ENCODE peak calls at places on chromosomes 1 and 21, in nine cellular contexts. W is colonic mucosa, L is cardiac muscle cell, T is Caco-2, I is heart right ventricle, X is OCI-LY7, G is adrenal gland, Y is brain microvascular endothelial cell, D is PC-3. S is an unnamed sample.
A peak's percentile ranks its signal among the peaks of the same experiment; 100 is the strongest.

GRCh38 chr1:226335653-226336052 is 26.7 kb upstream of the LIN9 start:
- DNase-seq in T (no peak), X (peak; percentile 50), L (no peak), I (no peak), D (no peak), Y (no peak), G (no peak), W (no peak), S (no peak)

GRCh38 chr1:198497326-198498220 is 42.9 kb downstream of the ATP6V1G3 start:
- DNase-seq in Y (peak; percentile 33), X (peak; percentile 20), L (no peak), W (no peak), T (no peak), G (peak; percentile 17), I (no peak), D (peak; percentile 53), S (peak; percentile 42)

GRCh38 chr21:37437376-37438080 is 71.0 kb downstream of the DYRK1A start:
- DNase-seq in G (no peak), I (no peak), Y (no peak), X (no peak), L (no peak), T (no peak), W (no peak), D (no peak), S (no peak)

GRCh38 chr1:18109756-18110597 is 2.4 kb downstream of the IGSF21 start:
- DNase-seq in D (no peak), I (peak; percentile 50), L (peak; percentile 36), X (no peak), T (no peak), W (peak; percentile 81), G (peak; percentile 34), Y (no peak), S (peak; percentile 55)

GRCh38 chr1:52426391-52426790 is 22.0 kb downstream of the PRPF38A start:
- DNase-seq in T (no peak), G (no peak), L (no peak), W (no peak), X (no peak), Y (peak; percentile 44), D (peak; percentile 61), I (no peak), S (no peak)

GRCh38 chr1:228060458-228061190 is 21.9 kb upstream of the ARF1 start:
- DNase-seq in W (peak; percentile 52), D (no peak), Y (no peak), G (no peak), T (no peak), L (no peak), X (no peak), I (no peak), S (no peak)

GRCh38 chr1:24972257-24973242 is 42.5 kb upstream of the RUNX3 start:
- DNase-seq in I (no peak), X (no peak), W (no peak), L (no peak), G (no peak), Y (no peak), D (no peak), T (no peak), S (no peak)

GRCh38 chr21:18403685-18404084 is at the start of gene TMPRSS15:
- DNase-seq in Y (no peak), X (no peak), W (no peak), I (no peak), D (no peak), G (no peak), T (no peak), L (no peak), S (no peak)

GRCh38 chr1:235417101-235417697 is 50.0 kb downstream of the TBCE start:
- DNase-seq in I (no peak), T (peak; percentile 48), W (peak; percentile 64), L (peak; percentile 60), X (peak; percentile 59), G (peak; percentile 78), Y (peak; percentile 88), D (peak; percentile 72), S (peak; percentile 39)

GRCh38 chr1:39184354-39184818 is 20.1 kb upstream of the MACF1 start:
- DNase-seq in Y (no peak), G (no peak), W (no peak), L (no peak), D (no peak), T (no peak), X (no peak), I (no peak), S (no peak)

GRCh38 chr1:12573015-12573825 is 44.8 kb downstream of the DHRS3 start:
- DNase-seq in I (peak; percentile 45), T (no peak), Y (no peak), D (no peak), L (no peak), W (no peak), X (no peak), G (peak; percentile 49), S (peak; percentile 66)

GRCh38 chr1:246784621-246785535 is 60.7 kb downstream of the SCCPDH start:
- DNase-seq in W (no peak), T (no peak), X (no peak), D (no peak), G (no peak), L (no peak), I (no peak), Y (peak; percentile 65), S (no peak)

GRCh38 chr1:118535901-118536300 is 350.9 kb upstream of the SPAG17 start:
- DNase-seq in I (no peak), D (no peak), W (no peak), Y (no peak), T (no peak), L (no peak), X (no peak), G (no peak), S (no peak)

GRCh38 chr1:169574336-169574735 is 11.9 kb downstream of the F5 start:
- DNase-seq in D (peak; percentile 27), Y (no peak), X (no peak), G (peak; percentile 14), I (no peak), W (peak; percentile 41), L (no peak), T (no peak), S (no peak)

GRCh38 chr1:183310753-183311465 is 107.3 kb downstream of the NMNAT2 start:
- DNase-seq in T (no peak), W (no peak), D (no peak), L (no peak), G (no peak), X (no peak), Y (peak; percentile 7), I (no peak), S (no peak)

GRCh38 chr1:25737151-25737550 is 62.8 kb upstream of the SELENON start:
- DNase-seq in I (no peak), D (no peak), Y (no peak), G (peak; percentile 23), W (no peak), T (no peak), L (no peak), X (no peak), S (no peak)

DNA sequence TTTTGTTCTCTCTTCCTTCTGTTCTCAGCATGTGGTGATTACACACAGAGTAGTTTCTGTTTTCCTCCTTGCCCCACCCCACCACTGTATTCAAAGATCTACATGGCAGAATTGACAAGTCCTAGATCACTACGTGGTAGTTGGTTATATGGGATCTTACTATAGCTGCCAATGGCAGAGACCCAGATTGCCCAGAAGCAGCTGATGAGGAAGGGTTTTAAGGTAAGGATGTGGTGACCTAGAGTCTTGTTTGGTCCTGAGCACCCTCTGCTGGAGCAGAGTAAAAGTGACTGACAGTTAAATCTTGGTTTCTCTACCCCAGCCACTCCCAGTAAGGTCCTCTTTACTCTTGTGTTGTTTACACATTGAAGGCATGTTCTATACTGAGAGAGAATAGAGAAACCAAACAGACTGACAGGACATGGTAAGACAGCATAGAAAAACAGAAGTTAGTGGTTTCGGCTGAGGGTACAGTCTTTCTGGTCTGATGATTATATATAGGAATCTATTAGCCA is 22.8 kb upstream of the STRIP1 start:
- DNase-seq in L (peak; percentile 39), G (peak; percentile 56), Y (peak; percentile 48), D (peak; percentile 71), T (peak; percentile 41), W (peak; percentile 53), I (no peak), X (peak; percentile 75), S (peak; percentile 60)
- H3K36me3 ChIP-seq in L (peaks cover 73% of the 10 kb centered on the region), G (no peaks in the 10 kb centered on the region), Y (peaks cover 56% of the 10 kb centered on the region), D (peaks cover 52% of the 10 kb centered on the region), T (no peaks in the 10 kb centered on the region), W (peaks cover 18% of the 10 kb centered on the region), I (peaks cover 6% of the 10 kb centered on the region), X (peaks cover 76% of the 10 kb centered on the region), S (peaks cover 95% of the 10 kb centered on the region)

GRCh38 chr1:112961072-112961471 is 5.1 kb upstream of the SLC16A1 start:
- DNase-seq in L (no peak), I (no peak), X (no peak), G (no peak), Y (no peak), D (no peak), T (no peak), W (no peak), S (no peak)

GRCh38 chr1:112960381-112960780 is 4.4 kb upstream of the SLC16A1 start:
- DNase-seq in I (no peak), W (no peak), X (no peak), L (no peak), D (no peak), Y (no peak), T (no peak), G (no peak), S (no peak)

DNA sequence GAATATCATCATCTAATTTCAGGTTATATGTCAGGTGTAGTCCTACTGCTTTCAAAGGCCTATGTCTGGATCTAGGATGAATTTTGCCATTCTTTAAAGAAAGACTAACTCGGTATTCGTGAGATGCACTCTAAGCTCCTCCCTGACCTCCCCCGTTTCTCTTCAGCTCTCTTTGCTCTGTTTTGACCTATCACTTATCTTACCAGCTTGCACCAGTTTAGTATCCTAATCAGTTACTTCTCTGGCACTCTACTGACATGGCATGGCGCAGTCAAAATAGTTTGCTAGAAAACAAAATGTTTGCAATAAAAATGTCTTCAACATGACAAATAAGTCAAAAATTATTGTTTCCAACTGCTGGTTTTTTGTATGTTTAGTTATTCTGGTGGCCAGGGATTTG is 8.4 kb upstream of the SLC16A1 start:
- DNase-seq in G (no peak), X (no peak), D (no peak), W (no peak), T (no peak), L (no peak), Y (no peak), I (no peak), S (no peak)
- H3K36me3 ChIP-seq in G (peaks cover 3% of the 10 kb centered on the region), X (peaks cover 90% of the 10 kb centered on the region), D (peaks cover 32% of the 10 kb centered on the region), W (no peaks in the 10 kb centered on the region), T (no peaks in the 10 kb centered on the region), L (peaks cover 12% of the 10 kb centered on the region), Y (peaks cover 54% of the 10 kb centered on the region), I (no peaks in the 10 kb centered on the region), S (peaks cover 92% of the 10 kb centered on the region)

GRCh38 chr1:161046574-161047167 is 894 bp upstream of the USF1 start:
- DNase-seq in I (no peak), Y (no peak), G (no peak), T (no peak), W (no peak), L (no peak), X (peak; percentile 79), D (no peak), S (no peak)
- H3K36me3 ChIP-seq in I (no peaks in the 10 kb centered on the region), Y (peaks cover 10% of the 10 kb centered on the region), G (no peaks in the 10 kb centered on the region), T (peaks cover 5% of the 10 kb centered on the region), W (no peaks in the 10 kb centered on the region), L (peaks cover 11% of the 10 kb centered on the region), X (peaks cover 65% of the 10 kb centered on the region), D (peaks cover 21% of the 10 kb centered on the region), S (peaks cover 17% of the 10 kb centered on the region)

DNA sequence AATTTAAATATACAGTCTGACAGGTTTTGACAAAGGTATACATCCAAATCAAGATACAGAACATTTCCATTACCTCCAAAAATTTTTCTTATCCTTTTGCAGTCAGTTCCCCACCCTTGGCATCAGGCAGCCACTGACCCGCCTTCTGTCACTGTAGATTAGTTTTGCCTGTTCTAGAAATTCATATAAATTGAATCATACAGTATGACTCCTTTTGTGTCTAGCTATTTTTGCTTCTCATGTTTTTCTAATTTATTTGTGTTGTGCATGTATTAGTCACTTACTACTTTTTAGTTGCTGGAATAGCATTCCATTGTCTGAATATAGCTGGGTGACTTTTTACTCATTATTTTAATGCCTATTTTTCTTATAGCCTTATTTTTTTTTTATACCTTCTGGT is 3.8 kb downstream of the UTP25 start:
- DNase-seq in W (no peak), L (no peak), I (no peak), Y (peak; percentile 24), X (no peak), D (peak; percentile 62), G (no peak), T (no peak), S (peak; percentile 30)
- H3K36me3 ChIP-seq in W (no peaks in the 10 kb centered on the region), L (peaks cover 48% of the 10 kb centered on the region), I (peaks cover 2% of the 10 kb centered on the region), Y (peaks cover 27% of the 10 kb centered on the region), X (peaks cover 70% of the 10 kb centered on the region), D (peaks cover 58% of the 10 kb centered on the region), G (no peaks in the 10 kb centered on the region), T (no peaks in the 10 kb centered on the region), S (peaks cover 66% of the 10 kb centered on the region)